ENCODE peak calls at places on chromosomes 12 and 14, in nine cellular contexts. Q, C, W, I, D, V, M, S and N are unnamed samples.

GRCh38 chr12:65536876-65537661 is 258.6 kb downstream of the MSRB3 start:
- DNase-seq in Q (no peak), C (peak), W (no peak), I (peak), D (peak), V (no peak), M (peak), S (peak), N (no peak)

GRCh38 chr12:53090559-53090958 is 6.9 kb upstream of the IGFBP6 start:
- DNase-seq in Q (no peak), C (no peak), W (no peak), I (no peak), D (no peak), V (no peak), M (no peak), S (no peak), N (no peak)

GRCh38 chr14:32081901-32082300 is 4.8 kb downstream of the ARHGAP5 start:
- DNase-seq in Q (no peak), C (no peak), W (no peak), I (no peak), D (no peak), V (no peak), M (no peak), S (no peak), N (no peak)

GRCh38 chr14:99818503-99819036 is 25.4 kb downstream of the EML1 start:
- DNase-seq in Q (no peak), C (no peak), W (no peak), I (peak), D (no peak), V (no peak), M (no peak), S (no peak), N (no peak)

GRCh38 chr12:54201001-54201794 is 12.4 kb upstream of the SMUG1 start:
- DNase-seq in Q (peak), C (peak), W (peak), I (peak), D (peak), V (peak), M (peak), S (peak), N (peak)

GRCh38 chr12:3275171-3276041 is 198.2 kb downstream of the TSPAN9 start:
- DNase-seq in Q (peak), C (peak), W (peak), I (peak), D (peak), V (peak), M (peak), S (peak), N (peak)

GRCh38 chr14:83006071-83006670 is 1472.5 kb upstream of the SEL1L start:
- DNase-seq in Q (no peak), C (no peak), W (no peak), I (no peak), D (no peak), V (no peak), M (no peak), S (no peak), N (no peak)

GRCh38 chr12:75784591-75784990 is 247.0 kb downstream of the PHLDA1 start:
- DNase-seq in Q (no peak), C (peak), W (no peak), I (peak), D (no peak), V (no peak), M (peak), S (no peak), N (no peak)

GRCh38 chr12:56213878-56214277 is 7.8 kb downstream of the RNF41 start:
- DNase-seq in Q (no peak), C (no peak), W (no peak), I (no peak), D (no peak), V (no peak), M (no peak), S (no peak), N (no peak)

GRCh38 chr12:122955151-122955550 is 11.1 kb downstream of the ABCB9 start:
- DNase-seq in Q (no peak), C (no peak), W (no peak), I (no peak), D (no peak), V (no peak), M (no peak), S (peak), N (peak)

GRCh38 chr12:8156416-8156815 is 399 bp upstream of the ZNF705A start:
- DNase-seq in Q (no peak), C (no peak), W (no peak), I (peak), D (no peak), V (no peak), M (no peak), S (no peak), N (no peak)

GRCh38 chr12:107635139-107635538 is 50.5 kb upstream of the PWP1 start:
- DNase-seq in Q (no peak), C (no peak), W (peak), I (no peak), D (peak), V (no peak), M (no peak), S (no peak), N (no peak)

GRCh38 chr12:77299910-77300772 is 234.8 kb upstream of the E2F7 start:
- DNase-seq in Q (no peak), C (no peak), W (no peak), I (peak), D (peak), V (no peak), M (no peak), S (no peak), N (no peak)

GRCh38 chr14:62168564-62169155 is 406.4 kb downstream of the SNAPC1 start:
- DNase-seq in Q (no peak), C (no peak), W (no peak), I (no peak), D (no peak), V (no peak), M (no peak), S (no peak), N (no peak)

GRCh38 chr14:72617391-72618011 is 276.4 kb downstream of the DPF3 start:
- DNase-seq in Q (no peak), C (no peak), W (no peak), I (peak), D (peak), V (no peak), M (no peak), S (peak), N (peak)

GRCh38 chr14:104265918-104266642 is 127.7 kb downstream of the KIF26A start:
- DNase-seq in Q (no peak), C (no peak), W (no peak), I (no peak), D (no peak), V (peak), M (no peak), S (no peak), N (peak)

GRCh38 chr12:56221233-56221756 is 427 bp downstream of the RNF41 start:
- DNase-seq in Q (no peak), C (peak), W (peak), I (peak), D (peak), V (peak), M (peak), S (peak), N (peak)

GRCh38 chr14:25197885-25198284 is 147.9 kb upstream of the STXBP6 start:
- DNase-seq in Q (no peak), C (no peak), W (no peak), I (no peak), D (no peak), V (no peak), M (no peak), S (no peak), N (no peak)